ENCODE peak calls at places on chromosomes 3 and 15, in six cellular contexts. X is suprapubic skin, D is breast epithelium, K is hepatocyte, W is body of pancreas, S is right cardiac atrium. Q is an unnamed sample. For H3K27me3 and H3K4me1, the result is how much of the 10 kb centered on the place peaks cover.

GRCh38 chr3:155560594-155560993 is 184.3 kb downstream of the PLCH1 start:
- DNase-seq in K (peak), W (no peak), S (no peak), D (no peak), X (no peak), Q (no peak)

GRCh38 chr15:101028321-101028720 is 109.2 kb downstream of the LRRK1 start:
- DNase-seq in D (no peak), W (no peak), S (no peak), X (no peak), K (no peak), Q (no peak)

GRCh38 chr3:173553635-173554280 is 156.2 kb downstream of the NLGN1 start:
- DNase-seq in W (no peak), K (peak), D (no peak), X (no peak), S (peak), Q (no peak)

GRCh38 chr3:134369231-134369741 is 5.0 kb downstream of the AMOTL2 start:
- DNase-seq in S (no peak), X (peak), W (no peak), D (no peak), K (no peak), Q (no peak)

GRCh38 chr3:183210862-183211341 is 42.2 kb upstream of the B3GNT5 start:
- DNase-seq in W (no peak), S (peak), K (no peak), D (no peak), X (no peak), Q (no peak)

GRCh38 chr3:128725547-128725931 is 444 bp upstream of the RAB7A start:
- DNase-seq in X (no peak), S (no peak), W (no peak), D (no peak), K (no peak), Q (no peak)

GRCh38 chr3:35505181-35505580 is 134.1 kb upstream of the ARPP21 start:
- DNase-seq in D (no peak), K (peak), X (no peak), W (no peak), S (no peak), Q (no peak)

GRCh38 chr3:51789437-51789836 is 10.4 kb upstream of the IQCF6 start:
- DNase-seq in W (no peak), D (no peak), S (no peak), X (no peak), K (no peak), Q (no peak)

GRCh38 chr3:72458365-72458764 is 389.9 kb downstream of the SHQ1 start:
- DNase-seq in W (no peak), K (peak), S (no peak), X (no peak), D (peak), Q (no peak)

GRCh38 chr3:191070762-191071365 is 128.2 kb upstream of the OSTN start:
- DNase-seq in X (no peak), W (no peak), K (no peak), D (no peak), S (no peak), Q (no peak)

GRCh38 chr15:67968564-67969440 is 85.3 kb upstream of the PIAS1 start:
- DNase-seq in S (no peak), X (no peak), W (no peak), K (no peak), D (no peak), Q (no peak)

GRCh38 chr3:195150194-195151118 is 120.5 kb downstream of the XXYLT1 start:
- DNase-seq in S (peak), W (peak), D (no peak), X (peak), K (peak), Q (peak)

GRCh38 chr15:63371297-63371918 is 10.2 kb downstream of the CA12 start:
- DNase-seq in S (no peak), D (no peak), W (no peak), X (peak), K (no peak), Q (no peak)

GRCh38 chr3:55481067-55481917 is 5.8 kb downstream of the WNT5A start:
- DNase-seq in K (peak), D (no peak), S (no peak), X (peak), W (peak), Q (no peak)

GRCh38 chr3:55481918-55482495 is 5.1 kb downstream of the WNT5A start:
- DNase-seq in D (no peak), K (peak), X (peak), S (no peak), W (peak), Q (no peak)

GRCh38 chr3:55484191-55484644 is 2.9 kb downstream of the WNT5A start:
- DNase-seq in X (peak), S (no peak), D (no peak), K (peak), W (peak), Q (no peak)

GRCh38 chr3:55483196-55484095 is 3.7 kb downstream of the WNT5A start:
- DNase-seq in W (no peak), S (no peak), X (no peak), K (no peak), D (no peak), Q (no peak)

DNA sequence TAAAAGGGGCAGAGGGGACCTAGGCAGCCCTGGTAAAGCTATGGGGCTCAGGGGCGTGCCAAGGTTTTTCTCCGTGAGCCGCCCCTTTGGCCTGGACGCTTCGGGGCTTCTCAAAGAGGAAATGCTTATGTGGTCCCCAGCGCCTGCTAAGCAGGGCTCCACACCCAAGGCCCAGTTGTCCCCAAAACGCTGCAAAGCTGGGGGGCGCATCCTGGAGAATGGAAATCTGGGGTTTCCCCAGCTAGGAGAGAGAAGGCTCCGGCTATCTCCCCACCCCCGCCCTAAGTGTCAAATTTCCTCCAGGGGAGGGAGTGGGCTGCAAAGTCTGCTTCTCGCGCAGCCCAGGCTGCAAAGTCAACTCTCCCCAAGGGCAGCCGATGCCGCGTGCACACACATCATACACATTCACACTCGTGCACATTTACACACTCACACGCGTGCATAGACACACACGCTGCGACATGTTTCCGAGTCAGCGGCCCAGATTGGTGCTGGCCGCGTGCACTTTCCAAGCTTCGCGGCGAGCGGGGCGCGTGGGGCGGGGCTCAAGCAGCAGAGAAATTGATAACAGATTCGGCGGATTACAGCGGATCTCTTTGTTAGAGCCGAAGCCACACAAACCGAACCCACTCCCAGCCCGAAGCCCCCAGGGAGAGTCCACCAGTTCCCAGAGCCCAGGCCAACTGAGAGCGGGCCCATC is 4.5 kb downstream of the WNT5A start:
- DNase-seq in W (peak), S (no peak), X (no peak), K (peak), D (no peak), Q (no peak)
- H3K27me3 ChIP-seq in W (under half), S (under half), X (under half), K (under half), D (under half), Q (under half)

GRCh38 chr15:43826029-43826507 is 734 bp upstream of the WDR76 start:
- DNase-seq in D (peak), K (no peak), X (no peak), W (no peak), S (no peak), Q (no peak)
- H3K4me1 ChIP-seq in D (under half), K (under half), X (under half), W (under half), S (under half), Q (half or more)

GRCh38 chr3:9030034-9030433 is 66.8 kb upstream of the RAD18 start:
- DNase-seq in S (no peak), K (no peak), D (no peak), W (no peak), X (no peak), Q (no peak)
- H3K27me3 ChIP-seq in S (under half), K (under half), D (under half), W (under half), X (under half), Q (under half)

GRCh38 chr15:57746752-57747151 is 40.2 kb downstream of the POLR2M start:
- DNase-seq in W (no peak), K (no peak), D (no peak), S (no peak), X (no peak), Q (no peak)
- H3K4me1 ChIP-seq in W (under half), K (under half), D (under half), S (under half), X (under half), Q (under half)

GRCh38 chr15:41494922-41495735 is 1.5 kb downstream of the ITPKA start:
- DNase-seq in K (peak), W (no peak), S (no peak), X (no peak), D (no peak), Q (no peak)
- H3K27me3 ChIP-seq in K (under half), W (under half), S (under half), X (half or more), D (under half), Q (under half)

GRCh38 chr3:119598410-119599098 is 869 bp downstream of the PLA1A start:
- DNase-seq in W (no peak), S (no peak), X (no peak), K (no peak), D (no peak), Q (no peak)

GRCh38 chr3:119599558-119600174 is 2.0 kb downstream of the PLA1A start:
- DNase-seq in S (no peak), K (no peak), W (no peak), X (no peak), D (no peak), Q (no peak)

GRCh38 chr3:119596392-119596791 is 1.3 kb upstream of the PLA1A start:
- DNase-seq in X (no peak), D (no peak), K (no peak), W (no peak), S (no peak), Q (no peak)

GRCh38 chr3:119595639-119596329 is 1.9 kb upstream of the PLA1A start:
- DNase-seq in S (no peak), X (no peak), W (no peak), D (no peak), K (no peak), Q (no peak)

DNA sequence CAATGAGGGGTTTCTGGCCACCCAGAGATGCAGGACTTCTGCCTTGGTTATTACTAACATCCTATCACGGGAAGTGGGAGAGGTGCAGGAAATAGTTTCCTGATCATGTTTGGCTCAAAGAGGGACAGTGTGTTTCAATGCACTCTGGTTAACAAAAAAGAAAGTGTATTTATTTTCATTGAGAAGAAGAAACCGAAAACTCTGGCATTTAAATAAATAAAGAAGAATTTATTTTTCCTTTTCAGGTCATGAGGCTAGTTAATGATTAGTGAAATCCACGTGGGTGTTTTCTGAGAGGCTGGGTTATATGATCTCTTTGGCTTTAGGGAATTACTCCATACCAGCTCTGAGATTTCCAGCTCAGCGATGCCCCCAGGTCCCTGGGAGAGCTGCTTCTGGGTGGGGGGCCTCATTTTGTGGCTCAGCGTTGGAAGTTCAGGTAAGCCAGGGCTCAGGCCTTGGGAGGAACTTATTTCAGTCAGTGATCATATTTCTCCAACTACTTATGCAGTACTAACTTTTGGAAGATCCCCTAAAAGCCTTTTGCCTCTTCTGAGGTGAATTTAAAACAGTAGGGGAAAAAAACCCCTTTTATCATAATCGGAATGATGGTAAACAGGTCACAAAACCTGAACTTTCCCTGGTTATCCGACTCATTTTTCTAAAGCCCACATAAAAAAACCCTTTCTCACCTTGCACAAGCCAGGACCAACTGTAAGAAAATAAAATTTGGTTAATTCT is at the start of gene PLA1A:
- DNase-seq in D (no peak), S (no peak), X (no peak), W (no peak), K (peak), Q (no peak)
- H3K4me1 ChIP-seq in D (under half), S (under half), X (under half), W (under half), K (under half), Q (under half)

GRCh38 chr3:8637348-8637747 is 7.2 kb downstream of the SSUH2 start:
- DNase-seq in D (no peak), K (no peak), X (no peak), S (no peak), W (no peak), Q (no peak)
- H3K27me3 ChIP-seq in D (under half), K (under half), X (under half), S (under half), W (under half), Q (under half)

GRCh38 chr3:105399611-105400010 is 32.9 kb downstream of the ALCAM start:
- DNase-seq in K (no peak), S (no peak), D (no peak), W (no peak), X (no peak), Q (no peak)

GRCh38 chr3:105401254-105401653 is 34.5 kb downstream of the ALCAM start:
- DNase-seq in X (no peak), W (no peak), S (no peak), D (no peak), K (no peak), Q (no peak)

GRCh38 chr3:105398407-105398806 is 31.7 kb downstream of the ALCAM start:
- DNase-seq in W (no peak), S (no peak), K (no peak), D (no peak), X (no peak), Q (no peak)

GRCh38 chr3:105397974-105398373 is 31.3 kb downstream of the ALCAM start:
- DNase-seq in D (no peak), W (no peak), K (no peak), S (no peak), X (no peak), Q (no peak)

DNA sequence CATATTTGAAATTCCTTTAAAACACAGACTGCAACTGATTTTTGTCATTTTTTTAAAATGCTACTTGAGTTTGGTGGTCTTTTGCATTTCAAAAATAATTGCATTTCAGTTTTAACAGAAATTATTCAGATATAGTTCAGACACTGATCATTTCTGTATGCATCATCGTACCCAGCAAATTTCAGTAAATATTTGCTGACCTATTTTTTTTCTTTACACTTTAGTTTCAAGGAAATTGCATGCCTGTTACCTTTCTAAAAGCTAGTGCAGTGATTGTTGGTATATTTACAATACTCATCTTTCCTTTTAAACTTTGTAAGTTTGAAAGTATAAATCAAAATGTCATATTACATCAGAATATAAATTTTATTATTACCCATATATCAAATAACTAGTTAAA is 32.4 kb downstream of the ALCAM start:
- DNase-seq in D (no peak), S (no peak), K (no peak), W (no peak), X (no peak), Q (no peak)
- H3K4me1 ChIP-seq in D (under half), S (under half), K (under half), W (under half), X (under half), Q (under half)